ENCODE peak calls at places on chromosome 2, in six cellular contexts. One of them, this sample, is unnamed.

GRCh38 chr2:102187191-102188150 is 648 bp downstream of the IL1RL2 start:
- DNase-seq in lower lobe of right lung: peak; percentile 69
- DNase-seq in Daoy: peak; percentile 31
- DNase-seq in activated gamma-delta T cell treated with Interleukin-2 at 50 U/mL for 16 hours: peak; percentile 27
- DNase-seq in AG08395: peak; percentile 65
- DNase-seq in NCI-H774: no peak
- DNase-seq in this sample: no peak

GRCh38 chr2:39158351-39158750 is 37.5 kb upstream of the SOS1 start:
- DNase-seq in lower lobe of right lung: no peak
- DNase-seq in Daoy: peak; percentile 20
- DNase-seq in activated gamma-delta T cell treated with Interleukin-2 at 50 U/mL for 16 hours: no peak
- DNase-seq in AG08395: no peak
- DNase-seq in NCI-H774: no peak
- DNase-seq in this sample: no peak

GRCh38 chr2:203718087-203718486 is 11.6 kb downstream of the CD28 start:
- DNase-seq in lower lobe of right lung: no peak
- DNase-seq in Daoy: peak; percentile 32
- DNase-seq in activated gamma-delta T cell treated with Interleukin-2 at 50 U/mL for 16 hours: peak; percentile 49
- DNase-seq in AG08395: no peak
- DNase-seq in NCI-H774: no peak
- DNase-seq in this sample: no peak

GRCh38 chr2:239211391-239212094 is 189.3 kb downstream of the HDAC4 start:
- DNase-seq in lower lobe of right lung: no peak
- DNase-seq in Daoy: no peak
- DNase-seq in activated gamma-delta T cell treated with Interleukin-2 at 50 U/mL for 16 hours: no peak
- DNase-seq in AG08395: no peak
- DNase-seq in NCI-H774: no peak
- DNase-seq in this sample: no peak

GRCh38 chr2:2256011-2256410 is 75.1 kb downstream of the MYT1L start:
- DNase-seq in lower lobe of right lung: no peak
- DNase-seq in Daoy: no peak
- DNase-seq in activated gamma-delta T cell treated with Interleukin-2 at 50 U/mL for 16 hours: no peak
- DNase-seq in AG08395: no peak
- DNase-seq in NCI-H774: no peak
- DNase-seq in this sample: no peak

GRCh38 chr2:152505495-152505906 is 170.5 kb downstream of the FMNL2 start:
- DNase-seq in lower lobe of right lung: peak; percentile 62
- DNase-seq in Daoy: peak; percentile 75
- DNase-seq in activated gamma-delta T cell treated with Interleukin-2 at 50 U/mL for 16 hours: no peak
- DNase-seq in AG08395: no peak
- DNase-seq in NCI-H774: no peak
- DNase-seq in this sample: no peak

GRCh38 chr2:3460161-3460560 is 59.2 kb downstream of the ADI1 start:
- DNase-seq in lower lobe of right lung: no peak
- DNase-seq in Daoy: no peak
- DNase-seq in activated gamma-delta T cell treated with Interleukin-2 at 50 U/mL for 16 hours: no peak
- DNase-seq in AG08395: no peak
- DNase-seq in NCI-H774: no peak
- DNase-seq in this sample: no peak

GRCh38 chr2:222903234-222904220 is 42.7 kb downstream of the ACSL3 start:
- DNase-seq in lower lobe of right lung: no peak
- DNase-seq in Daoy: peak; percentile 34
- DNase-seq in activated gamma-delta T cell treated with Interleukin-2 at 50 U/mL for 16 hours: peak; percentile 13
- DNase-seq in AG08395: peak; percentile 60
- DNase-seq in NCI-H774: peak; percentile 8
- DNase-seq in this sample: peak; percentile 18

GRCh38 chr2:223101340-223102039 is 49.5 kb downstream of the KCNE4 start:
- DNase-seq in lower lobe of right lung: no peak
- DNase-seq in Daoy: peak; percentile 35
- DNase-seq in activated gamma-delta T cell treated with Interleukin-2 at 50 U/mL for 16 hours: no peak
- DNase-seq in AG08395: peak; percentile 49
- DNase-seq in NCI-H774: peak; percentile 14
- DNase-seq in this sample: no peak

GRCh38 chr2:142824756-142825155 is 52.7 kb upstream of the KYNU start:
- DNase-seq in lower lobe of right lung: no peak
- DNase-seq in Daoy: no peak
- DNase-seq in activated gamma-delta T cell treated with Interleukin-2 at 50 U/mL for 16 hours: no peak
- DNase-seq in AG08395: peak; percentile 1
- DNase-seq in NCI-H774: no peak
- DNase-seq in this sample: no peak

GRCh38 chr2:235642446-235643107 is 148.7 kb downstream of the AGAP1 start:
- DNase-seq in lower lobe of right lung: no peak
- DNase-seq in Daoy: peak; percentile 25
- DNase-seq in activated gamma-delta T cell treated with Interleukin-2 at 50 U/mL for 16 hours: no peak
- DNase-seq in AG08395: no peak
- DNase-seq in NCI-H774: no peak
- DNase-seq in this sample: no peak

GRCh38 chr2:231622963-231623362 is 30.3 kb downstream of the TEX44 start:
- DNase-seq in lower lobe of right lung: no peak
- DNase-seq in Daoy: no peak
- DNase-seq in activated gamma-delta T cell treated with Interleukin-2 at 50 U/mL for 16 hours: no peak
- DNase-seq in AG08395: no peak
- DNase-seq in NCI-H774: no peak
- DNase-seq in this sample: no peak

GRCh38 chr2:11496311-11496710 is 30.4 kb upstream of the E2F6 start:
- DNase-seq in lower lobe of right lung: no peak
- DNase-seq in Daoy: no peak
- DNase-seq in activated gamma-delta T cell treated with Interleukin-2 at 50 U/mL for 16 hours: no peak
- DNase-seq in AG08395: no peak
- DNase-seq in NCI-H774: no peak
- DNase-seq in this sample: no peak

GRCh38 chr2:127049927-127050802 is 56.8 kb downstream of the BIN1 start:
- DNase-seq in lower lobe of right lung: peak; percentile 68
- DNase-seq in Daoy: peak; percentile 70
- DNase-seq in activated gamma-delta T cell treated with Interleukin-2 at 50 U/mL for 16 hours: peak; percentile 59
- DNase-seq in AG08395: peak; percentile 85
- DNase-seq in NCI-H774: peak; percentile 9
- DNase-seq in this sample: peak; percentile 19

GRCh38 chr2:196846295-196846694 is 37.1 kb upstream of the C2orf66 start:
- DNase-seq in lower lobe of right lung: no peak
- DNase-seq in Daoy: no peak
- DNase-seq in activated gamma-delta T cell treated with Interleukin-2 at 50 U/mL for 16 hours: no peak
- DNase-seq in AG08395: no peak
- DNase-seq in NCI-H774: no peak
- DNase-seq in this sample: no peak

GRCh38 chr2:159148891-159149290 is 137.6 kb downstream of the WDSUB1 start:
- DNase-seq in lower lobe of right lung: no peak
- DNase-seq in Daoy: no peak
- DNase-seq in activated gamma-delta T cell treated with Interleukin-2 at 50 U/mL for 16 hours: no peak
- DNase-seq in AG08395: no peak
- DNase-seq in NCI-H774: no peak
- DNase-seq in this sample: no peak

GRCh38 chr2:11742702-11743530 is 3.5 kb upstream of the LPIN1 start:
- DNase-seq in lower lobe of right lung: no peak
- DNase-seq in Daoy: no peak
- DNase-seq in activated gamma-delta T cell treated with Interleukin-2 at 50 U/mL for 16 hours: no peak
- DNase-seq in AG08395: no peak
- DNase-seq in NCI-H774: no peak
- DNase-seq in this sample: no peak

GRCh38 chr2:188973650-188974049 is 523 bp upstream of the COL3A1 start:
- DNase-seq in lower lobe of right lung: no peak
- DNase-seq in Daoy: no peak
- DNase-seq in activated gamma-delta T cell treated with Interleukin-2 at 50 U/mL for 16 hours: no peak
- DNase-seq in AG08395: no peak
- DNase-seq in NCI-H774: no peak
- DNase-seq in this sample: no peak

GRCh38 chr2:121974919-121975654 is 219.6 kb downstream of the TSN start:
- DNase-seq in lower lobe of right lung: peak; percentile 53
- DNase-seq in Daoy: peak; percentile 74
- DNase-seq in activated gamma-delta T cell treated with Interleukin-2 at 50 U/mL for 16 hours: peak; percentile 14
- DNase-seq in AG08395: peak; percentile 85
- DNase-seq in NCI-H774: peak; percentile 82
- DNase-seq in this sample: peak; percentile 54

GRCh38 chr2:232142049-232142448 is 180.5 kb downstream of the DIS3L2 start:
- DNase-seq in lower lobe of right lung: no peak
- DNase-seq in Daoy: peak; percentile 29
- DNase-seq in activated gamma-delta T cell treated with Interleukin-2 at 50 U/mL for 16 hours: no peak
- DNase-seq in AG08395: peak; percentile 53
- DNase-seq in NCI-H774: no peak
- DNase-seq in this sample: no peak

GRCh38 chr2:240893363-240893828 is 2.6 kb downstream of the MAB21L4 start:
- DNase-seq in lower lobe of right lung: no peak
- DNase-seq in Daoy: peak; percentile 67
- DNase-seq in activated gamma-delta T cell treated with Interleukin-2 at 50 U/mL for 16 hours: no peak
- DNase-seq in AG08395: peak; percentile 60
- DNase-seq in NCI-H774: no peak
- DNase-seq in this sample: no peak

GRCh38 chr2:200471324-200471848 is 38.5 kb downstream of the KCTD18 start:
- DNase-seq in lower lobe of right lung: no peak
- DNase-seq in Daoy: peak; percentile 31
- DNase-seq in activated gamma-delta T cell treated with Interleukin-2 at 50 U/mL for 16 hours: peak; percentile 26
- DNase-seq in AG08395: peak; percentile 47
- DNase-seq in NCI-H774: no peak
- DNase-seq in this sample: peak; percentile 76